ENCODE peak calls at places on chromosomes 16 and 17, in eight cellular contexts. Z is GM12878, I is adipocyte, K is colonic mucosa, F is MM.1S, O is H9, A is fibroblast of lung, G is neural progenitor cell. U is an unnamed sample. For H3K4me1 and H3K27me3, the result is how much of the 10 kb centered on the place peaks cover.

GRCh38 chr17:6666077-6666521 is 14.5 kb downstream of the C17orf100 start:
- DNase-seq in Z (no peak), I (peak), K (peak), F (peak), O (peak), A (peak), G (peak), U (peak)

GRCh38 chr17:83151442-83152220 is 72.2 kb downstream of the METRNL start:
- DNase-seq in Z (no peak), I (no peak), K (no peak), F (no peak), O (peak), A (peak), G (no peak), U (no peak)

GRCh38 chr17:8022358-8023038 is 16.4 kb upstream of the ALOX15B start:
- DNase-seq in Z (no peak), I (no peak), K (no peak), F (no peak), O (no peak), A (peak), G (no peak), U (no peak)

GRCh38 chr16:58628845-58629680 is 563 bp downstream of the CNOT1 start:
- DNase-seq in Z (peak), I (peak), K (peak), F (peak), O (peak), A (peak), G (peak), U (peak)

GRCh38 chr17:38922538-38923291 is 2.7 kb upstream of the LASP1NB start:
- DNase-seq in Z (no peak), I (peak), K (peak), F (no peak), O (peak), A (peak), G (peak), U (peak)

GRCh38 chr17:17535957-17536356 is 39.8 kb upstream of the RASD1 start:
- DNase-seq in Z (no peak), I (peak), K (peak), F (no peak), O (no peak), A (peak), G (no peak), U (no peak)

GRCh38 chr16:86714166-86714565 is 135.8 kb downstream of the FOXL1 start:
- DNase-seq in Z (no peak), I (peak), K (no peak), F (no peak), O (no peak), A (no peak), G (peak), U (no peak)

GRCh38 chr17:17546399-17547185 is 44.9 kb downstream of the PEMT start:
- DNase-seq in Z (no peak), I (no peak), K (no peak), F (no peak), O (no peak), A (no peak), G (no peak), U (no peak)

GRCh38 chr17:21513012-21513570 is 136.9 kb downstream of the KCNJ12 start:
- DNase-seq in Z (no peak), I (peak), K (peak), F (peak), O (peak), A (peak), G (peak), U (peak)

GRCh38 chr16:62035115-62036092 is 834 bp downstream of the CDH8 start:
- DNase-seq in Z (no peak), I (no peak), K (no peak), F (no peak), O (peak), A (no peak), G (peak), U (no peak)

GRCh38 chr17:50534222-50534978 is 1.9 kb downstream of the EPN3 start:
- DNase-seq in Z (no peak), I (no peak), K (peak), F (no peak), O (peak), A (peak), G (peak), U (no peak)

GRCh38 chr17:44830359-44831269 is 527 bp upstream of the GJC1 start:
- DNase-seq in Z (no peak), I (peak), K (no peak), F (peak), O (peak), A (no peak), G (peak), U (no peak)

GRCh38 chr16:24493859-24494258 is 45.5 kb upstream of the RBBP6 start:
- DNase-seq in Z (no peak), I (no peak), K (no peak), F (no peak), O (no peak), A (no peak), G (no peak), U (no peak)

GRCh38 chr16:11551842-11552241 is 34.9 kb downstream of the LITAF start:
- DNase-seq in Z (no peak), I (no peak), K (no peak), F (no peak), O (no peak), A (no peak), G (no peak), U (peak)
- H3K9ac ChIP-seq in Z (no peak), I (no peak), K (no peak), F (no peak), O (no peak), A (no peak), G (no peak), U (no peak)

DNA sequence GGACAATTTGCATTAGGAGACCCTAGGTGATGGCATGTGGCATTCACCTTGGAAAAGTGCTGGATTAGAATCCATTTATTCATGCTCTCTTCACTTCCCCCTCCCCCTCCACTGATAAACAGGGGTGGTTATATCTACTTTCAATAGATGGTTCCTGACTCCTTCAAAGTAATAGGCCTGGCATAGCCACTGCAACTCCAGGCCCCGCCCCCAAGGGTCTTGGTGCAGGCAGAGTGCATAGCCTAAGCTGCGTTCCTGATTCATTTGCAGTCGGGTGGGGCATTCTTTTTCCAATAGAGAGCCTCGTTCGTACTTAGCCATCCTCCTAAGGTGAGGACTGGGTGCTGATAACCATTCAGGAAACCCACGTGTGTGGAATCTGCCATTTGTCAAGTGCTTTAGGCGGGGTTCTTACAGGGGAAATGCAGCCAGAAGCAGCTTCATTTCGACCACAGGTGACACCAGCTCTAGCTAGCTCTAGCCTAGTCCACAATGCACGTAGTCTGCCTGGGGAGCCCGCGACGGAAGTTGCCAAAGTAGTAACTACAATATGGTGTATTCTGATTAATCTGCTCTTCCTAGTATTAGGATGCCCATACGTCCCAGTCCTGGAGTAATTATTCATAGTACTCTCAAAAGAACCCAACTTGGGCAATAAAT is 11.1 kb downstream of the UBE2O start:
- DNase-seq in Z (no peak), I (no peak), K (no peak), F (no peak), O (peak), A (no peak), G (peak), U (no peak)
- H3K4me1 ChIP-seq in Z (half or more), I (under half), K (under half), F (under half), O (half or more), A (under half), G (under half), U (half or more)

GRCh38 chr17:79014158-79014758 is 4.7 kb upstream of the CANT1 start:
- DNase-seq in Z (no peak), I (no peak), K (no peak), F (no peak), O (no peak), A (no peak), G (no peak), U (no peak)
- H3K27me3 ChIP-seq in Z (under half), I (under half), K (under half), F (under half), O (under half), A (under half), G (under half), U (under half)

GRCh38 chr17:63611354-63611753 is 10.7 kb downstream of the TACO1 start:
- DNase-seq in Z (no peak), I (no peak), K (no peak), F (no peak), O (no peak), A (no peak), G (no peak), U (peak)

GRCh38 chr17:63613663-63614062 is 8.6 kb upstream of the MAP3K3 start:
- DNase-seq in Z (no peak), I (no peak), K (no peak), F (no peak), O (no peak), A (no peak), G (no peak), U (no peak)

GRCh38 chr17:63609820-63610573 is 9.3 kb downstream of the TACO1 start:
- DNase-seq in Z (no peak), I (no peak), K (no peak), F (no peak), O (no peak), A (no peak), G (no peak), U (no peak)

DNA sequence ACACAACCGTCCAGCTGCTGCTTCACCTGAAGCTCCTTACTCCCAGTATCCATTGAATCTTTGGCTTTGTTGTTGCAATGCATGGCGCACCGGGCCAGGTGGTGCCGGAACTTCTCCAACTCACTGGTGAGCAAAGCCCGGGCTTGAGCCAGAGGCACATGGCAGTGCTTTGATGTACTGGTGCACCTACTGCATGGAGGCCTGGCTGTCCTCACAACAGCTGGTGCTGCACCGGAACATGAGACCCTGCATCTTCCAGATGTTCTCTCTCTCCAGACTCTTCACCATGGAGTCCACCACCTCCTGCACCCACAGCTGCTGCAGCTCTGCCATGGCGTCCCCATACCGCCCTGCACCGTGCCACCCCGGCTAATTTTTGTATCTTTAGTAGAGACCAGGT is 10.2 kb downstream of the TACO1 start:
- DNase-seq in Z (no peak), I (no peak), K (no peak), F (no peak), O (no peak), A (no peak), G (no peak), U (no peak)
- H3K9ac ChIP-seq in Z (no peak), I (no peak), K (no peak), F (no peak), O (no peak), A (no peak), G (no peak), U (no peak)

GRCh38 chr16:85323961-85324253 is 211.6 kb upstream of the CIBAR2 start:
- DNase-seq in Z (no peak), I (no peak), K (no peak), F (no peak), O (no peak), A (no peak), G (no peak), U (no peak)
- H3K4me1 ChIP-seq in Z (under half), I (half or more), K (under half), F (under half), O (under half), A (under half), G (under half), U (under half)